ENCODE peak calls at places on chromosomes 3 and 15, in nine cellular contexts. Z is endothelial cell; L is AG09309; T is LoVo; M is stimulated activated CD8-positive, alpha-beta memory T cell treated with anti-CD3 and anti-CD28 coated beads, Interleukin-4, amount 100 ng/mL, for 24 hours; D is activated T-helper 1 cell treated with anti-CD3 and anti-CD28 coated beads, Interleukin-2, amount 50 U/mL, for 16 hours; K is prostate gland; A is stimulated activated effector memory CD8-positive, alpha-beta T cell treated with anti-CD3 and anti-CD28 coated beads, Interleukin-12 subunit alpha, Interleukin-12 subunit beta, amount 100 ng/mL, for 72 hours; U is nucleus accumbens. W is an unnamed sample.

GRCh38 chr3:46923559-46924350 is 46.2 kb downstream of the PTH1R start:
- DNase-seq in Z (peak), L (no peak), T (no peak), M (no peak), D (no peak), K (no peak), A (no peak), U (no peak), W (peak)

GRCh38 chr3:117809157-117810081 is 1099.8 kb downstream of the TUSC7 start:
- DNase-seq in Z (no peak), L (no peak), T (no peak), M (no peak), D (no peak), K (no peak), A (no peak), U (no peak), W (no peak)

GRCh38 chr3:44058022-44058867 is 183.4 kb upstream of the TOPAZ1 start:
- DNase-seq in Z (no peak), L (no peak), T (no peak), M (peak), D (no peak), K (no peak), A (no peak), U (peak), W (no peak)

GRCh38 chr3:186742618-186743335 is 25.6 kb downstream of the KNG1 start:
- DNase-seq in Z (no peak), L (no peak), T (peak), M (no peak), D (no peak), K (no peak), A (no peak), U (no peak), W (no peak)

GRCh38 chr3:150407818-150408231 is 273 bp upstream of the TSC22D2 start:
- DNase-seq in Z (no peak), L (no peak), T (no peak), M (peak), D (no peak), K (peak), A (no peak), U (peak), W (peak)

GRCh38 chr3:57951106-57951882 is 56.9 kb upstream of the FLNB start:
- DNase-seq in Z (no peak), L (no peak), T (peak), M (no peak), D (no peak), K (no peak), A (no peak), U (peak), W (peak)

GRCh38 chr3:51311055-51311454 is 74.0 kb upstream of the MANF start:
- DNase-seq in Z (no peak), L (no peak), T (peak), M (no peak), D (no peak), K (no peak), A (no peak), U (no peak), W (no peak)

GRCh38 chr3:197242784-197243432 is 55.5 kb downstream of the DLG1 start:
- DNase-seq in Z (no peak), L (no peak), T (peak), M (no peak), D (no peak), K (no peak), A (no peak), U (no peak), W (no peak)

GRCh38 chr3:66938338-66938963 is 59.7 kb upstream of the KBTBD8 start:
- DNase-seq in Z (peak), L (peak), T (peak), M (no peak), D (no peak), K (peak), A (peak), U (peak), W (peak)

GRCh38 chr15:90917569-90917968 is 14.5 kb downstream of the MAN2A2 start:
- DNase-seq in Z (no peak), L (no peak), T (no peak), M (no peak), D (no peak), K (no peak), A (no peak), U (no peak), W (no peak)

GRCh38 chr3:152458725-152459515 is 190.2 kb downstream of the MBNL1 start:
- DNase-seq in Z (no peak), L (peak), T (no peak), M (no peak), D (no peak), K (no peak), A (no peak), U (no peak), W (no peak)

GRCh38 chr3:39346785-39347585 is 17.5 kb downstream of the CCR8 start:
- DNase-seq in Z (no peak), L (no peak), T (no peak), M (no peak), D (no peak), K (no peak), A (no peak), U (no peak), W (no peak)

GRCh38 chr3:8113649-8114048 is 388.0 kb upstream of the LMCD1 start:
- DNase-seq in Z (no peak), L (no peak), T (no peak), M (no peak), D (no peak), K (no peak), A (no peak), U (no peak), W (no peak)

GRCh38 chr15:43808960-43809678 is 8.7 kb downstream of the HYPK start:
- DNase-seq in Z (no peak), L (no peak), T (no peak), M (no peak), D (no peak), K (no peak), A (no peak), U (no peak), W (no peak)

GRCh38 chr3:48716508-48716981 is 476 bp downstream of the IP6K2 start:
- DNase-seq in Z (peak), L (no peak), T (peak), M (no peak), D (no peak), K (no peak), A (peak), U (peak), W (no peak)

GRCh38 chr15:58572521-58572920 is 140.7 kb downstream of the LIPC start:
- DNase-seq in Z (no peak), L (no peak), T (no peak), M (no peak), D (no peak), K (no peak), A (no peak), U (no peak), W (no peak)

GRCh38 chr3:115359507-115359906 is 212.4 kb upstream of the ZBTB20 start:
- DNase-seq in Z (no peak), L (no peak), T (no peak), M (no peak), D (no peak), K (no peak), A (no peak), U (no peak), W (no peak)

GRCh38 chr3:187744169-187745151 is 808 bp downstream of the BCL6 start:
- DNase-seq in Z (peak), L (no peak), T (peak), M (no peak), D (peak), K (peak), A (peak), U (peak), W (peak)

GRCh38 chr15:47987908-47988532 is 132.8 kb upstream of the SLC24A5 start:
- DNase-seq in Z (peak), L (peak), T (peak), M (no peak), D (no peak), K (peak), A (no peak), U (peak), W (peak)

GRCh38 chr3:54225841-54226528 is 103.6 kb downstream of the CACNA2D3 start:
- DNase-seq in Z (no peak), L (no peak), T (no peak), M (no peak), D (no peak), K (no peak), A (no peak), U (no peak), W (no peak)

GRCh38 chr3:119769394-119770149 is 12.3 kb upstream of the NR1I2 start:
- DNase-seq in Z (no peak), L (no peak), T (no peak), M (no peak), D (no peak), K (no peak), A (no peak), U (no peak), W (no peak)

GRCh38 chr3:107664614-107665013 is 141.9 kb downstream of the BBX start:
- DNase-seq in Z (no peak), L (no peak), T (no peak), M (no peak), D (no peak), K (no peak), A (no peak), U (no peak), W (no peak)

GRCh38 chr3:4417449-4417848 is 49.6 kb downstream of the SUMF1 start:
- DNase-seq in Z (no peak), L (no peak), T (no peak), M (no peak), D (no peak), K (peak), A (no peak), U (no peak), W (no peak)

GRCh38 chr3:115990669-115991068 is 367.4 kb downstream of the GAP43 start:
- DNase-seq in Z (no peak), L (no peak), T (no peak), M (no peak), D (no peak), K (no peak), A (no peak), U (no peak), W (no peak)

GRCh38 chr3:98788651-98789050 is 25.5 kb downstream of the ST3GAL6 start:
- DNase-seq in Z (no peak), L (no peak), T (no peak), M (no peak), D (no peak), K (no peak), A (no peak), U (no peak), W (peak)

GRCh38 chr3:48285132-48285531 is 44.2 kb downstream of the ZNF589 start:
- DNase-seq in Z (no peak), L (no peak), T (no peak), M (no peak), D (no peak), K (no peak), A (no peak), U (no peak), W (no peak)

GRCh38 chr3:29240248-29240647 is 40.6 kb upstream of the RBMS3 start:
- DNase-seq in Z (no peak), L (no peak), T (no peak), M (no peak), D (no peak), K (no peak), A (no peak), U (no peak), W (no peak)

GRCh38 chr15:51776952-51777574 is 25.7 kb downstream of the TMOD2 start:
- DNase-seq in Z (peak), L (peak), T (peak), M (peak), D (peak), K (peak), A (peak), U (peak), W (peak)

GRCh38 chr3:49199244-49199899 is 28.0 kb downstream of the KLHDC8B start:
- DNase-seq in Z (no peak), L (peak), T (no peak), M (peak), D (no peak), K (peak), A (no peak), U (peak), W (no peak)

GRCh38 chr3:152403632-152404066 is 134.9 kb downstream of the MBNL1 start:
- DNase-seq in Z (no peak), L (no peak), T (no peak), M (no peak), D (no peak), K (no peak), A (no peak), U (peak), W (no peak)

GRCh38 chr3:124297062-124297980 is 305.4 kb upstream of the ROPN1 start:
- DNase-seq in Z (no peak), L (no peak), T (no peak), M (no peak), D (no peak), K (no peak), A (no peak), U (no peak), W (peak)

GRCh38 chr3:47705391-47705790 is 76.3 kb downstream of the SMARCC1 start:
- DNase-seq in Z (no peak), L (no peak), T (no peak), M (no peak), D (no peak), K (no peak), A (no peak), U (no peak), W (no peak)

GRCh38 chr15:63321462-63321861 is 44.1 kb downstream of the APH1B start:
- DNase-seq in Z (no peak), L (no peak), T (no peak), M (no peak), D (no peak), K (no peak), A (no peak), U (no peak), W (no peak)

GRCh38 chr3:182258538-182259177 is 534.6 kb upstream of the ATP11B start:
- DNase-seq in Z (no peak), L (no peak), T (peak), M (no peak), D (no peak), K (no peak), A (no peak), U (no peak), W (no peak)

GRCh38 chr3:154904328-154904727 is 175.8 kb upstream of the MME start:
- DNase-seq in Z (no peak), L (no peak), T (peak), M (no peak), D (no peak), K (no peak), A (no peak), U (no peak), W (no peak)

GRCh38 chr3:51568041-51568440 is 29.5 kb downstream of the RAD54L2 start:
- DNase-seq in Z (no peak), L (no peak), T (no peak), M (no peak), D (no peak), K (no peak), A (no peak), U (peak), W (no peak)

GRCh38 chr15:57273366-57273765 is 102.9 kb upstream of the CGNL1 start:
- DNase-seq in Z (no peak), L (no peak), T (no peak), M (no peak), D (no peak), K (no peak), A (no peak), U (no peak), W (no peak)

GRCh38 chr3:16369885-16370284 is 104.9 kb downstream of the OXNAD1 start:
- DNase-seq in Z (no peak), L (no peak), T (no peak), M (no peak), D (no peak), K (no peak), A (no peak), U (no peak), W (no peak)

GRCh38 chr15:51621917-51622268 is 678 bp downstream of the DMXL2 start:
- DNase-seq in Z (peak), L (no peak), T (peak), M (peak), D (peak), K (peak), A (no peak), U (peak), W (peak)